ENCODE peak calls at places on chromosomes 12 and 14, in four cellular contexts. X is activated B cell treated with CpG ODN at 0.5 μM for 24 hours, K is NAMALWA, S is choroid plexus epithelial cell. W is an unnamed sample.

GRCh38 chr14:101024686-101025085 is 121.2 kb upstream of the RTL1 start:
- DNase-seq in X (no peak), K (no peak), S (no peak), W (no peak)

GRCh38 chr12:74111688-74112360 is 425.8 kb upstream of the ATXN7L3B start:
- DNase-seq in X (no peak), K (peak; percentile 43), S (peak; percentile 33), W (peak; percentile 12)

GRCh38 chr14:43503508-43503907 is 1003.6 kb downstream of the FSCB start:
- DNase-seq in X (no peak), K (no peak), S (no peak), W (no peak)

GRCh38 chr14:61565836-61566536 is 129.3 kb upstream of the HIF1A start:
- DNase-seq in X (no peak), K (no peak), S (peak; percentile 92), W (no peak)

GRCh38 chr12:87163122-87163521 is 866.1 kb downstream of the C12orf50 start:
- DNase-seq in X (no peak), K (no peak), S (no peak), W (no peak)

GRCh38 chr12:25677180-25677937 is 124.3 kb upstream of the LMNTD1 start:
- DNase-seq in X (no peak), K (no peak), S (no peak), W (no peak)

GRCh38 chr12:117968826-117969659 is at the start of gene KSR2:
- DNase-seq in X (peak; percentile 17), K (peak; percentile 41), S (peak; percentile 9), W (peak; percentile 86)

GRCh38 chr12:18810537-18811253 is 72.8 kb downstream of the CAPZA3 start:
- DNase-seq in X (no peak), K (no peak), S (peak; percentile 21), W (no peak)

GRCh38 chr12:121798807-121799174 is 5.0 kb upstream of the SETD1B start:
- DNase-seq in X (no peak), K (no peak), S (no peak), W (no peak)

GRCh38 chr12:73991138-73991537 is 546.5 kb upstream of the ATXN7L3B start:
- DNase-seq in X (no peak), K (no peak), S (no peak), W (no peak)

GRCh38 chr14:51953996-51954395 is 35.4 kb upstream of the RTRAF start:
- DNase-seq in X (no peak), K (no peak), S (no peak), W (no peak)

GRCh38 chr12:88083634-88084033 is 54.4 kb upstream of the C12orf50 start:
- DNase-seq in X (no peak), K (no peak), S (no peak), W (no peak)

GRCh38 chr12:2198088-2198501 is 145.3 kb downstream of the CACNA1C start:
- DNase-seq in X (no peak), K (no peak), S (peak; percentile 71), W (peak; percentile 77)

GRCh38 chr12:49359671-49360070 is 7.6 kb upstream of the SPATS2 start:
- DNase-seq in X (no peak), K (no peak), S (no peak), W (no peak)

GRCh38 chr12:47270782-47271664 is 191.3 kb upstream of the AMIGO2 start:
- DNase-seq in X (no peak), K (no peak), S (peak; percentile 82), W (peak; percentile 95)

GRCh38 chr14:34944744-34945143 is 38.0 kb upstream of the SRP54 start:
- DNase-seq in X (no peak), K (no peak), S (no peak), W (no peak)

GRCh38 chr12:47017901-47018479 is 61.4 kb upstream of the PCED1B start:
- DNase-seq in X (no peak), K (no peak), S (peak; percentile 39), W (no peak)

GRCh38 chr12:1760566-1761382 is 59.6 kb upstream of the LRTM2 start:
- DNase-seq in X (no peak), K (no peak), S (peak; percentile 60), W (peak; percentile 69)

GRCh38 chr12:25585021-25585523 is 32.0 kb upstream of the LMNTD1 start:
- DNase-seq in X (no peak), K (no peak), S (peak; percentile 99), W (no peak)

GRCh38 chr14:52834440-52834842 is 43.0 kb upstream of the GNPNAT1 start:
- DNase-seq in X (no peak), K (no peak), S (peak; percentile 95), W (peak; percentile 7)

GRCh38 chr12:93699271-93700141 is 22.3 kb downstream of the CRADD start:
- DNase-seq in X (no peak), K (no peak), S (peak; percentile 79), W (no peak)

GRCh38 chr12:131159660-131160059 is 206.0 kb downstream of the ADGRD1 start:
- DNase-seq in X (no peak), K (no peak), S (no peak), W (no peak)

W was measured in Caki2.